ENCODE peak calls at places on chromosomes 6 and 20, in ten cellular contexts. G is cardiac muscle cell, B is PC-9, A is psoas muscle, K is pancreas, T is lung, R is thyroid gland, H is tibial artery, P is GM23248, X is transverse colon. Y is an unnamed sample.

GRCh38 chr6:16511723-16512584 is 249.3 kb downstream of the ATXN1 start:
- DNase-seq in B (no peak), T (no peak), H (no peak), P (no peak), A (no peak), X (peak), R (no peak), G (no peak), K (no peak), Y (no peak)

GRCh38 chr6:158813032-158813431 is 6.1 kb downstream of the EZR start:
- DNase-seq in G (no peak), P (no peak), T (no peak), A (no peak), H (no peak), B (no peak), X (no peak), K (no peak), R (no peak), Y (no peak)

GRCh38 chr6:154805288-154805911 is 72.2 kb downstream of the SCAF8 start:
- DNase-seq in G (peak), B (no peak), R (no peak), K (no peak), T (no peak), H (no peak), A (no peak), P (peak), X (no peak), Y (no peak)

GRCh38 chr20:51894619-51895018 is 92.3 kb upstream of the SALL4 start:
- DNase-seq in B (no peak), P (no peak), T (no peak), G (no peak), X (no peak), H (no peak), A (no peak), K (no peak), R (no peak), Y (no peak)

GRCh38 chr6:161068296-161068695 is 76.7 kb downstream of the MAP3K4 start:
- DNase-seq in G (no peak), R (no peak), B (no peak), P (no peak), A (no peak), H (no peak), X (no peak), K (no peak), T (no peak), Y (no peak)

GRCh38 chr20:62831361-62831788 is 14.5 kb downstream of the COL9A3 start:
- DNase-seq in H (no peak), K (peak), R (peak), X (peak), A (no peak), B (peak), G (no peak), T (no peak), P (no peak), Y (no peak)

GRCh38 chr6:42375007-42375635 is 76.6 kb downstream of the TRERF1 start:
- DNase-seq in K (no peak), X (no peak), H (no peak), P (no peak), G (no peak), B (no peak), A (no peak), T (no peak), R (no peak), Y (no peak)

GRCh38 chr6:56699066-56699654 is 56.5 kb upstream of the DST start:
- DNase-seq in R (no peak), A (no peak), B (no peak), K (no peak), X (no peak), T (no peak), G (peak), P (peak), H (no peak), Y (no peak)

GRCh38 chr20:63309261-63310071 is 16.5 kb downstream of the COL20A1 start:
- DNase-seq in G (peak), A (peak), R (peak), T (no peak), H (no peak), B (peak), K (no peak), P (peak), X (peak), Y (peak)

GRCh38 chr6:149545258-149545753 is 537 bp downstream of the PPIL4 start:
- DNase-seq in K (peak), H (no peak), P (peak), A (peak), T (peak), G (peak), X (peak), R (peak), B (peak), Y (peak)

GRCh38 chr6:142824491-142824890 is 120.5 kb downstream of the HIVEP2 start:
- DNase-seq in K (no peak), X (no peak), A (no peak), R (no peak), B (no peak), G (no peak), H (no peak), P (peak), T (no peak), Y (no peak)

GRCh38 chr20:61926796-61927192 is 138.9 kb downstream of the TAF4 start:
- DNase-seq in R (no peak), A (no peak), T (no peak), B (no peak), X (no peak), G (no peak), K (no peak), H (no peak), P (no peak), Y (no peak)

GRCh38 chr20:34078540-34078939 is 33.5 kb downstream of the EIF2S2 start:
- DNase-seq in K (no peak), G (no peak), H (no peak), X (no peak), T (no peak), P (no peak), B (no peak), R (no peak), A (no peak), Y (no peak)

GRCh38 chr6:37052027-37052628 is 46.7 kb downstream of the FGD2 start:
- DNase-seq in G (no peak), B (no peak), K (no peak), X (no peak), R (no peak), A (no peak), T (no peak), H (no peak), P (no peak), Y (no peak)

GRCh38 chr20:50577175-50578018 is 67.2 kb downstream of the PTPN1 start:
- DNase-seq in T (peak), K (peak), G (no peak), R (peak), B (no peak), H (no peak), A (peak), X (peak), P (no peak), Y (no peak)

GRCh38 chr20:1892122-1892385 is 3.2 kb upstream of the SIRPA start:
- DNase-seq in P (no peak), R (no peak), X (no peak), H (no peak), K (no peak), G (no peak), T (no peak), B (no peak), A (no peak), Y (no peak)

GRCh38 chr6:137870744-137871247 is 3.7 kb downstream of the TNFAIP3 start:
- DNase-seq in G (no peak), A (no peak), P (no peak), H (no peak), K (no peak), B (no peak), R (no peak), X (no peak), T (no peak), Y (no peak)

GRCh38 chr6:90295854-90296345 is 743 bp downstream of the BACH2 start:
- DNase-seq in H (peak), R (peak), B (peak), P (peak), X (peak), K (peak), T (peak), G (peak), A (peak), Y (peak)

GRCh38 chr6:90298459-90299053 is 1.9 kb upstream of the BACH2 start:
- DNase-seq in B (no peak), K (no peak), X (no peak), T (no peak), G (no peak), P (no peak), A (no peak), H (no peak), R (no peak), Y (no peak)

GRCh38 chr6:90296346-90297123 is at the start of gene BACH2:
- DNase-seq in G (peak), R (peak), H (peak), A (peak), T (peak), K (peak), B (peak), P (peak), X (peak), Y (peak)

GRCh38 chr6:90297124-90297865 is 652 bp upstream of the BACH2 start:
- DNase-seq in A (no peak), P (no peak), T (no peak), G (no peak), R (no peak), X (no peak), H (no peak), B (no peak), K (peak), Y (no peak)

DNA sequence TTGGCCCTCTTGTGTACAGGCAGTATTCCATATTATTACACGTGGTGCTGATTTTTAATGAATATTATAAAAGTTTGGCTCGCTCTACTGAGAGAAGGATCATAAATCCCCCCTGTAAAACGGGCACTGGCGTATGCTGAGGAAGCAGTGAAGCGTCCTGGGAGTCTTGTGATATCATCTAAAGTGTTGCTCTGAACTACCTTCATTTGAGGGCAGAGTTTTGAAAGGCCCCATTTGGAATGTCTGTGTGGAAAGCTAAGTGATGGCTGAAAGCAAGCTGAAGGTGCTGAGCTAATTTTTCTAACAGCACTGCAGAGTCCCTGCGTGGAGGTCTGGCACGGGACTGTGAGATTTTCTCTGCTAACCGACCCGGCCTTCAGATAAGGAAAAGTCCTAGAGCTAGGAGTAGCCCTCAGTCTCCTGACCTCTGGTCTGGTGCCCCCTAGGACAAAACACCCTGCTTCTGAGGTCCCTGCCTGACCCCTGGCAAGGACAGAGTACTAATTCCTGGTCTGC is 1.3 kb upstream of the BACH2 start:
- DNase-seq in K (no peak), X (no peak), T (no peak), P (no peak), R (no peak), G (no peak), H (no peak), A (no peak), B (no peak), Y (no peak)
- H3K27ac ChIP-seq in K (no peak), X (peak), T (no peak), P (no peak), R (no peak), G (peak), H (no peak), A (peak), B (no peak), Y (no peak)

GRCh38 chr6:44004136-44004535 is 123.1 kb downstream of the MRPL14 start:
- DNase-seq in A (no peak), T (no peak), R (no peak), P (no peak), H (no peak), B (no peak), X (no peak), G (no peak), K (no peak), Y (no peak)

GRCh38 chr6:44002071-44002590 is 125.1 kb downstream of the MRPL14 start:
- DNase-seq in P (peak), G (peak), R (peak), B (peak), T (no peak), X (no peak), H (no peak), K (no peak), A (no peak), Y (no peak)

GRCh38 chr6:44003345-44004061 is 123.7 kb downstream of the MRPL14 start:
- DNase-seq in P (no peak), G (no peak), T (no peak), X (no peak), K (no peak), A (no peak), R (no peak), B (no peak), H (no peak), Y (no peak)

GRCh38 chr6:44001318-44001868 is 125.9 kb downstream of the MRPL14 start:
- DNase-seq in T (peak), B (no peak), H (no peak), R (no peak), X (no peak), P (peak), K (no peak), A (no peak), G (peak), Y (no peak)

DNA sequence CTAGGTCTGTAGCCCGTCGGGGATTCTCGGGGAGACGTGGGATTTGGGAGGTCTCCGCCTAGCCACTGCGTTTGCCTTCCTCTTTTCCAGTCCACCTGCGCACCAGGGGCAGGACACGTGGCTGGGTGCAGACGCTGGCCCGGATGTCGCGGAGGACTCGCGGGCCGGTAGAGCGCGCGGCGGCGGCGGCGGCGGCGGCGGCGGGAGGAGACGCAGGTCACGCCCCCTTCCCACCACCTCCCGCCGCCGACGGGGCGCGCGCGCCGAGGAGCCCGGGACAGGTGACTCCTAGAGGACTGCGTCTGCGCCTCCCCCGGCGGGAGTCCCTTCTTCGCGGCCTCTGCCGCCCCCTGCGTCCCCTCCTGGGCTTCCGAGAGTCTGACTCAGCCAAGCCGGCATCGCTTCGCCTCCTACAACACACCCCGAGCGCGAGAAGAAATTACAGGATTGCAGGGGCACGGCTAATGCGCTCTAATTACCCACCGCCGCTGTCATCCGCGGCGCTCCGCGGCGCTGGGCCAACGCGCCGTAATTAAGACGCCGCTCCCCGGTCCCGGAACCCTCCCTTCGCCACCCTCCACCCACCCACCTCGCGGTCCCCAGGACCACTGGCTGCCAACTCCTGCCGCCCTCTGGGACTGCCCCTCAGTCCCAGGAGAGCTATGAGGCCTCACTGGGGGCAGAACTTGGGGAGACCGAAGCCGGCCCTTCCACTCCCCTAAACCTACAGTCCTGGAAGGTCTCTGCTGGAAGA is 124.5 kb downstream of the MRPL14 start:
- DNase-seq in A (peak), T (peak), G (peak), P (peak), X (peak), B (no peak), R (peak), H (no peak), K (peak), Y (no peak)
- H3K27ac ChIP-seq in A (peak), T (peak), G (peak), P (no peak), X (no peak), B (peak), R (peak), H (no peak), K (peak), Y (no peak)

DNA sequence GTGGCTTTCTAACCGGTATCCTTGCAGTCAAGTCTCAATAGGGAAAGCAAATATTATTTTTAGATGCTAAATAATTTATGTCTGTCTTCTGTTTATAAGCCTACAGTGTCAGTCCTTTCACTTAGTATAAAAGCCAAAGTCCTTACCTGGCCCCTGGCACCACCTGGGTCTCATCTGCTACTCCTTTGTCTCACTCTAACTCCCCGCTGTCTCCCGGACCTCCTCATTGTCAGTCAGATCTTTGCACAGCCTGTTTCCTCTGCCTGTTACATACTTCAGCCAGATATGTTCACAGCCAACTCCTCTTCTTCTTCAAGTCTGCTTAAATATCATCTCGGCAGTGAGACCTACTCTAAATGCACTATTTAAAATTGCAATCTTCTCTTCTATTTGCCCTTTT is 84.2 kb downstream of the THEMIS start:
- DNase-seq in G (no peak), R (no peak), T (no peak), P (no peak), H (no peak), A (no peak), K (no peak), X (no peak), B (no peak), Y (no peak)
- H3K27ac ChIP-seq in G (no peak), R (no peak), T (no peak), P (no peak), H (no peak), A (no peak), K (no peak), X (no peak), B (no peak), Y (no peak)

GRCh38 chr20:25043499-25044260 is 14.3 kb downstream of the ACSS1 start:
- DNase-seq in H (no peak), K (no peak), P (no peak), T (no peak), A (peak), B (no peak), R (no peak), G (no peak), X (no peak), Y (no peak)
- H3K27ac ChIP-seq in H (peak), K (peak), P (no peak), T (peak), A (peak), B (no peak), R (peak), G (no peak), X (peak), Y (peak)

GRCh38 chr6:107656883-107657282 is 167.0 kb downstream of the SOBP start:
- DNase-seq in K (no peak), A (no peak), T (no peak), P (no peak), R (no peak), G (no peak), X (no peak), H (no peak), B (no peak), Y (no peak)

GRCh38 chr6:107657373-107657754 is 166.7 kb downstream of the SCML4 start:
- DNase-seq in B (no peak), R (no peak), K (no peak), G (no peak), H (no peak), T (no peak), P (no peak), X (no peak), A (no peak), Y (no peak)

GRCh38 chr6:107658920-107659879 is 164.9 kb downstream of the SCML4 start:
- DNase-seq in H (no peak), G (no peak), B (peak), K (no peak), X (no peak), R (no peak), T (no peak), P (no peak), A (no peak), Y (no peak)

GRCh38 chr6:107656381-107656780 is 166.5 kb downstream of the SOBP start:
- DNase-seq in T (no peak), K (no peak), R (no peak), G (no peak), A (no peak), X (no peak), P (no peak), B (no peak), H (no peak), Y (no peak)

DNA sequence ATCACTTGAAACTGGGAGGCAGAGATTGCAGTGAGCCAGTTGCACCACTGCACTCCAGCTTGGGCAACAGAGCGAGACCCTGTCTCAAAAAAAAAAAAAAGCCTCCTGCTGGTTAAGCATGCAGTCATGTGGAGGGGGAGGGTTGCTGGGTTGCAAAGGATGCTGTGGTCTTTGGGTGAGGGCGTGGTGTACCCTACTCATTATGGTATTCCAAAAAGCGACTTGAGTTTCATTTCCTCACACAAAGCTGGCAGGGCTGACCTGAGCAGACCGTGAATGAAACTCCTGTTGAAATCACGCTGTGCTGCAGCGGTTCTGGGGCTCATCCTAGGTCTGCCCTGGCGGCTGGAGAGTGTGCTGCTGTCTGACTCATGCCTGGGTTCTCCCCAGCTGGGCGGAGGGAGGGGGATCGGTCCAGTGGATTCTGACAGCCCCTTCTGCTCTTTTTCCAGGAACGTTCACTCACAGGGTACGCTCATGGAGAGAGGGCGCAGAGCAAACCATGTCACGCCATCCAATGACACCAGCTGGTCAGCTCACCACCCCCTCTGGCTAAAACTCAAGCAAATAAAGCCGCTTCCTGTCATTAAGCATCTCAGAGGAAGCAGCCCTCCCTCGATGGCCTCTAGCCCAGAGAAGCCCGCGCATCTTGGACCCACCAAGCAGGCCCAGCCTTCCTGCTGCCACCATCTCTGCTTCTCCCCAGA is 166.2 kb downstream of the SCML4 start:
- DNase-seq in G (peak), B (peak), A (peak), K (no peak), H (peak), R (peak), T (peak), P (no peak), X (peak), Y (no peak)
- H3K27ac ChIP-seq in G (no peak), B (peak), A (peak), K (no peak), H (no peak), R (no peak), T (no peak), P (no peak), X (peak), Y (no peak)

DNA sequence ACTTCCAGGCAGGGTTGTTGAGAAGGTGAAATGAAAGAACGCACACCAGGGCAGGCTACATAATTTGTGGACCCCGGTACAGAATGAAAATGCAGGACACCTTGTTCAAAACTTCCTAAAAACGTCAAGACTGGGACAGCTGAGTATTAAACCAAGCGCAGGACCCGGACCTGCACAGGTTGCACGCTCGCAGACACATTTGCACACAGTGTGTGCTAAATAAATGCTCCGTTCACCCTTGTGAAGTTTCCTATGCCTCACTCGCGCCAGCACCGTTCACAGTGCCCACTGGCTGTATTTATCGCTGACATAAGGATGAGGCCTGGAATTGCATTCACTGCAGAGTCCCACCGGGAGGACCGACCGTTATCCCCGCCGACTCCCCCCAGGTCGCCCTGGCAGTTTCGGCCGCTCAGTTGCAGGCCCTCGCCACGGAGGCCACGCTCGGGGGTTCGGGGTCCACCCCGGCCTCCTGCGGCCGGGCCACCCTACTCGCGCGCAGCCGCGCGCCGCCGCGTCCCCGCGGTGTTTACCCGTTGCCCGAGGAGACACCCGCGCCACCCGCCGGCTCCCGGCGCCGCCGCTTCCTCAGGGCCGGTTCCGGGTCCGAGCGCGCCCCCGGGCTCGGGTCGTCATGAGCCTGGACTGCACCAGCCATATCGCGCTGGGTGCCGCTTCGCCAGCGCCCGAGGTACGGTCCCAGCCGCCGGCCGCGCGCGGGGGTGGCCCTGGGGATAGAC is at the start of gene CCDC170:
- DNase-seq in B (peak), P (peak), A (peak), H (no peak), X (no peak), K (peak), T (peak), R (peak), G (peak), Y (no peak)
- H3K27ac ChIP-seq in B (no peak), P (peak), A (no peak), H (peak), X (peak), K (peak), T (no peak), R (peak), G (no peak), Y (no peak)

Y was measured in substantia nigra.